ENCODE peak calls at places on chromosomes 5 and 9, in seven cellular contexts. H is heart left ventricle, I is osteoblast, W is left lung, Z is colonic mucosa, C is transverse colon, Y is aorta. L is an unnamed sample.

GRCh38 chr9:81634437-81634836 is 54.9 kb downstream of the TLE1 start:
- DNase-seq in I (no peak), W (no peak), Z (no peak), H (no peak), Y (no peak), C (no peak), L (no peak)

GRCh38 chr9:116355153-116355827 is 201.7 kb downstream of the PAPPA start:
- DNase-seq in Z (no peak), W (no peak), I (peak; percentile 64), Y (no peak), C (no peak), H (no peak), L (peak; percentile 90)

GRCh38 chr9:112439825-112440224 is 46.8 kb upstream of the KIAA1958 start:
- DNase-seq in Z (no peak), H (no peak), C (no peak), Y (no peak), W (no peak), I (no peak), L (no peak)

GRCh38 chr5:131272365-131273123 is 8.7 kb downstream of the CDC42SE2 start:
- DNase-seq in C (no peak), Z (no peak), Y (no peak), W (no peak), H (no peak), I (no peak), L (no peak)

GRCh38 chr5:83393467-83393866 is 78.1 kb upstream of the VCAN start:
- DNase-seq in W (no peak), H (no peak), Z (no peak), I (no peak), C (no peak), Y (no peak), L (no peak)

GRCh38 chr5:149775785-149776184 is 45.7 kb downstream of the PPARGC1B start:
- DNase-seq in C (no peak), Z (no peak), H (no peak), I (no peak), W (no peak), Y (no peak), L (no peak)

GRCh38 chr5:154287136-154287535 is 96.6 kb downstream of the GALNT10 start:
- DNase-seq in C (no peak), W (peak; percentile 52), H (no peak), Z (peak; percentile 78), Y (no peak), I (no peak), L (peak; percentile 74)

GRCh38 chr5:33565304-33565703 is 124.5 kb downstream of the TARS1 start:
- DNase-seq in W (no peak), I (no peak), C (no peak), Y (no peak), H (peak; percentile 55), Z (peak; percentile 22), L (no peak)

GRCh38 chr9:18905033-18905882 is 127.8 kb downstream of the SAXO1 start:
- DNase-seq in W (no peak), Z (no peak), H (no peak), I (peak; percentile 92), C (no peak), Y (no peak), L (no peak)

GRCh38 chr5:125148706-125149105 is 402.3 kb upstream of the ZNF608 start:
- DNase-seq in C (no peak), Y (no peak), Z (no peak), I (no peak), W (no peak), H (no peak), L (no peak)

GRCh38 chr9:129620669-129621295 is at the start of gene C9orf50:
- DNase-seq in W (no peak), Y (no peak), Z (no peak), H (no peak), I (no peak), C (no peak), L (no peak)

GRCh38 chr5:173767580-173768266 is 120.4 kb upstream of the CPEB4 start:
- DNase-seq in Z (no peak), H (peak; percentile 92), I (no peak), W (no peak), Y (no peak), C (no peak), L (no peak)

GRCh38 chr5:35198096-35198495 is 32.2 kb downstream of the PRLR start:
- DNase-seq in Z (peak; percentile 83), Y (no peak), H (peak; percentile 48), I (no peak), C (peak; percentile 74), W (peak; percentile 77), L (no peak)

GRCh38 chr5:135193213-135194125 is 159.4 kb upstream of the PITX1 start:
- DNase-seq in Y (no peak), I (peak; percentile 84), W (no peak), C (no peak), Z (no peak), H (no peak), L (no peak)

GRCh38 chr9:101397746-101398334 is 578 bp downstream of the MRPL50 start:
- DNase-seq in H (no peak), I (peak; percentile 66), Y (no peak), C (peak; percentile 7), Z (no peak), W (no peak), L (no peak)

DNA sequence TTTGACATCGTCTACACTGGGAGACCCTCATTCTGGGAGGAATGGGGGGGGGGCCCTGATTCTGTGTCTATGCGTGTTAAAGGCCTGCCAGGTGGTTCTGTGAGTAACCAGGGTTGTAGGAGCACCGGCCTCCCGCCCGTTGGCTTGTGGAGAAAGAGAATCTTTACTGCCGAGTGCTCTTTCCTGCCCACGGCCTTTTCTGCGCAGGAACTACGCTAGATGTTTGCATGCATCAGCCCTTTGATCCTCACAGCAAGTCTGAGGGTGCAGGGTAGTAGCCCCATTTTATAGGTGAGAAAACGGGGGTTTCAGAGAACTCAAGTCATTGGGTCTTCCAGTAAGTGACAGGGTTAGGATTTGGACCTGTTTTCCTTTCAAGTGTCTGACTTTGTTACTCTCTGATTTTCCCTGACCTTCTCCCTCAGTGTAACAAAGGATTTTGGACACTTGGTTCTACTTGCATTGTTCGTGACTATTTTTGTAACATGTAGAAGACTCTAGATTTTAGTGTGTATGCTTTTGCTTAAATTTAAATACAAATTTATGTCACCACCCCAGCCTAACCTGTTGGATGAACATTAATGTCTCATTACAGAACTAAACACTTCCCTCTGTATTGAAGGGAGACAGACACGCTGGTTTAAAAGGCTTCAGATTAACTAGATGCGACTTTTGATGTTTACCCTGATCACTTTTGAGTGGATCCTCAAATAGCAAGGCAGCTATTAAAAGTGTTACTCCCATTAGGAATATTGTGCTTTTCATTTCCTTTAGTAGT is 22.0 kb downstream of the MAST4 start:
- DNase-seq in C (no peak), W (no peak), H (no peak), Z (no peak), Y (no peak), I (no peak), L (no peak)
- H3K4me1 ChIP-seq in C (no peaks in the 10 kb centered on the region), W (peaks cover 3% of the 10 kb centered on the region), H (peaks cover 54% of the 10 kb centered on the region), Z (no peaks in the 10 kb centered on the region), Y (no peaks in the 10 kb centered on the region), I (no peaks in the 10 kb centered on the region), L (peaks cover 3% of the 10 kb centered on the region)

GRCh38 chr5:143217804-143218160 is 185.7 kb downstream of the NR3C1 start:
- DNase-seq in Y (no peak), W (no peak), H (no peak), Z (no peak), I (no peak), C (no peak), L (no peak)

GRCh38 chr5:143216211-143216610 is 187.3 kb downstream of the NR3C1 start:
- DNase-seq in H (no peak), W (no peak), Z (no peak), I (no peak), C (no peak), Y (no peak), L (no peak)

GRCh38 chr5:143215685-143216084 is 187.8 kb downstream of the NR3C1 start:
- DNase-seq in Y (no peak), I (no peak), Z (no peak), C (no peak), H (no peak), W (no peak), L (no peak)

GRCh38 chr5:143218563-143219170 is 184.8 kb downstream of the NR3C1 start:
- DNase-seq in W (no peak), Y (no peak), Z (no peak), H (no peak), I (no peak), C (no peak), L (no peak)

DNA sequence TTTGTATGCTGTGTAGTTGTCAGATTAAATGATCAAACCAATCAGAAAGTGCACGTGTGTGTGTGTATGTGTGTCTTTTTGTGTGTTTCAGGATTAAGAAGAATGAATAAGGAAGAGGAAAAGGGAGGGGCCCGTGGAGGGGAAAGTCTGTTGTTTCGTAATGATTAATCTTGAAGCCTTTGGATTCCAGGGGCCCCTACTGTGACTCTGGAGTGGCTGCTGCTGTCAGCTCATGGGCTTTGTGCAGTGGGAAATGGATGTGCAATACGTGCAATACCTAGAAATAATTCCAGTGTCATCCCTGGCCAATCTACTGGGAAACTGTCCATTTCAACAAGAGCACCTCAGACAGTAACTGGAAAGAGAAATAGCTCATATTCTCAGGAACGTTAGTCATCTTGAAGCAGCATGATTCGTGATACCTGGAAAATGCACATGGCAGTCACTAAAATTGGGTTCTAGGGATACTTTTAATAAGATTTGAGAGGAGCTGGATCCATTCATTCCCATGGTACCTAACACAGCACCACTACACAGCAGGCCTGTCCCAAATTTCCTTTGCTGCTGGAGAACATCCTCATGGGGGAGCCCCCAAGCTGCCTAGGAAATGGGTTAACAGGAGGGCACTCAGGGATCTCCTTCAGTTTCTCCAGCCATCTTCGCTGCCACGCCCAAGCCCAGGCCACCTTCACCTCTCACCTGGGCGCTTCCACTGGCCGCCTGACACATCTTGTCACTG is 186.3 kb downstream of the NR3C1 start:
- DNase-seq in H (no peak), I (peak; percentile 72), Z (no peak), C (no peak), Y (no peak), W (no peak), L (no peak)
- H3K4me1 ChIP-seq in H (peaks cover 55% of the 10 kb centered on the region), I (peaks cover 16% of the 10 kb centered on the region), Z (no peaks in the 10 kb centered on the region), C (peaks cover under 1% of the 10 kb centered on the region), Y (peaks cover 3% of the 10 kb centered on the region), W (peaks cover 50% of the 10 kb centered on the region), L (peaks cover 3% of the 10 kb centered on the region)

GRCh38 chr5:58455966-58456365 is 3.9 kb downstream of the PLK2 start:
- DNase-seq in I (no peak), Y (no peak), H (peak; percentile 41), W (no peak), Z (no peak), C (no peak), L (no peak)

GRCh38 chr5:58456486-58456885 is 3.4 kb downstream of the PLK2 start:
- DNase-seq in Z (no peak), H (no peak), C (no peak), Y (no peak), I (no peak), W (no peak), L (no peak)

GRCh38 chr5:58454025-58454424 is 5.9 kb downstream of the PLK2 start:
- DNase-seq in I (no peak), Y (no peak), W (no peak), C (no peak), Z (peak; percentile 23), H (no peak), L (no peak)

GRCh38 chr5:58455066-58455465 is 4.8 kb downstream of the PLK2 start:
- DNase-seq in H (no peak), C (no peak), I (no peak), Y (no peak), Z (no peak), W (no peak), L (no peak)

GRCh38 chr5:58455495-58455894 is 4.4 kb downstream of the PLK2 start:
- DNase-seq in H (no peak), Y (no peak), Z (no peak), C (no peak), W (no peak), I (no peak), L (no peak)
- H3K4me1 ChIP-seq in H (peaks cover 37% of the 10 kb centered on the region), Y (no peaks in the 10 kb centered on the region), Z (no peaks in the 10 kb centered on the region), C (peaks cover 24% of the 10 kb centered on the region), W (peaks cover 16% of the 10 kb centered on the region), I (peaks cover 40% of the 10 kb centered on the region), L (no peaks in the 10 kb centered on the region)

GRCh38 chr9:107486674-107487520 is 2.7 kb downstream of the KLF4 start:
- DNase-seq in I (peak; percentile 79), W (no peak), H (peak; percentile 27), C (peak; percentile 28), Z (peak; percentile 50), Y (no peak), L (peak; percentile 69)
- H3K4me1 ChIP-seq in I (peaks cover 11% of the 10 kb centered on the region), W (peaks cover 50% of the 10 kb centered on the region), H (peaks cover 17% of the 10 kb centered on the region), C (peaks cover 23% of the 10 kb centered on the region), Z (no peaks in the 10 kb centered on the region), Y (no peaks in the 10 kb centered on the region), L (no peaks in the 10 kb centered on the region)

L was measured in endodermal cell.